ENCODE peak calls at places on chromosomes 6 and 20, in four cellular contexts. T is uterus, Y is GM03348, G is fibroblast of lung. P is an unnamed sample.

GRCh38 chr6:53240763-53241162 is 92.1 kb upstream of the GCM1 start:
- DNase-seq in T (no peak), Y (no peak), G (no peak), P (no peak)

GRCh38 chr6:25456656-25457055 is 177.5 kb downstream of the CARMIL1 start:
- DNase-seq in T (no peak), Y (no peak), G (no peak), P (no peak)

GRCh38 chr20:13995086-13995665 is at the start of gene MACROD2:
- DNase-seq in T (peak; percentile 90), Y (peak; percentile 100), G (peak; percentile 65), P (peak; percentile 89)

GRCh38 chr6:139473239-139473701 is 98.8 kb upstream of the CITED2 start:
- DNase-seq in T (peak; percentile 16), Y (peak; percentile 9), G (peak; percentile 16), P (no peak)

GRCh38 chr6:91569071-91569470 is 982.2 kb upstream of the MAP3K7 start:
- DNase-seq in T (no peak), Y (no peak), G (peak; percentile 44), P (no peak)

GRCh38 chr6:163926642-163927041 is 512.1 kb downstream of the QKI start:
- DNase-seq in T (no peak), Y (peak; percentile 13), G (peak; percentile 14), P (peak; percentile 11)

GRCh38 chr6:33768644-33769120 is 20.2 kb downstream of the LEMD2 start:
- DNase-seq in T (peak; percentile 74), Y (peak; percentile 93), G (peak; percentile 78), P (peak; percentile 79)

GRCh38 chr20:62688083-62688482 is 20.6 kb upstream of the NTSR1 start:
- DNase-seq in T (no peak), Y (no peak), G (no peak), P (no peak)

GRCh38 chr6:19865178-19865577 is 28.0 kb downstream of the ID4 start:
- DNase-seq in T (no peak), Y (no peak), G (no peak), P (no peak)

GRCh38 chr6:56719310-56719709 is 76.6 kb upstream of the DST start:
- DNase-seq in T (no peak), Y (no peak), G (no peak), P (no peak)

GRCh38 chr20:20594171-20594530 is 118.3 kb downstream of the RALGAPA2 start:
- DNase-seq in T (no peak), Y (peak; percentile 56), G (peak; percentile 73), P (no peak)

GRCh38 chr6:17484201-17484606 is 90.8 kb downstream of the CAP2 start:
- DNase-seq in T (no peak), Y (no peak), G (peak; percentile 18), P (no peak)

GRCh38 chr6:22145823-22146379 is 150.9 kb downstream of the PRL start:
- DNase-seq in T (peak; percentile 26), Y (peak; percentile 35), G (peak; percentile 82), P (peak; percentile 64)

GRCh38 chr20:59102722-59103415 is 60.3 kb upstream of the PRELID3B start:
- DNase-seq in T (no peak), Y (no peak), G (no peak), P (no peak)

GRCh38 chr6:159693894-159694545 is 979 bp upstream of the SOD2 start:
- DNase-seq in T (peak; percentile 51), Y (no peak), G (no peak), P (no peak)

GRCh38 chr6:87754828-87755227 is 52.8 kb upstream of the AKIRIN2 start:
- DNase-seq in T (no peak), Y (no peak), G (no peak), P (no peak)